ENCODE peak calls at places on chromosomes 2 and 18, in eight cellular contexts. P is transverse colon; Y is heart right ventricle; B is naive thymus-derived CD4-positive, alpha-beta T cell; K is tibial nerve; F is esophagus squamous epithelium; J is NT2/D1; Z is GM23248. O is an unnamed sample.

GRCh38 chr18:80034852-80035406 is 695 bp downstream of the RBFA start:
- DNase-seq in P (no peak), Y (no peak), B (no peak), K (no peak), F (no peak), J (no peak), Z (peak; percentile 55), O (no peak)

GRCh38 chr2:28074127-28074526 is 183.6 kb downstream of the BABAM2 start:
- DNase-seq in P (no peak), Y (no peak), B (no peak), K (no peak), F (no peak), J (no peak), Z (no peak), O (no peak)

GRCh38 chr18:12038082-12038660 is 55.5 kb upstream of the ANKRD62 start:
- DNase-seq in P (peak; percentile 26), Y (peak; percentile 35), B (peak; percentile 13), K (no peak), F (no peak), J (no peak), Z (peak; percentile 78), O (no peak)

GRCh38 chr2:60882971-60883753 is 1.8 kb downstream of the REL start:
- DNase-seq in P (peak; percentile 24), Y (no peak), B (peak; percentile 20), K (no peak), F (no peak), J (no peak), Z (peak; percentile 39), O (peak; percentile 5)

GRCh38 chr2:105405291-105405690 is 6.4 kb upstream of the FHL2 start:
- DNase-seq in P (no peak), Y (no peak), B (no peak), K (no peak), F (no peak), J (no peak), Z (peak; percentile 81), O (no peak)

GRCh38 chr18:65788373-65788772 is 37.6 kb downstream of the CDH7 start:
- DNase-seq in P (no peak), Y (no peak), B (no peak), K (no peak), F (no peak), J (no peak), Z (no peak), O (no peak)

GRCh38 chr2:44836174-44836573 is 105.3 kb upstream of the SIX3 start:
- DNase-seq in P (no peak), Y (no peak), B (no peak), K (no peak), F (no peak), J (no peak), Z (no peak), O (no peak)

GRCh38 chr2:238105506-238106338 is 5.6 kb downstream of the ESPNL start:
- DNase-seq in P (peak; percentile 6), Y (no peak), B (no peak), K (peak; percentile 3), F (no peak), J (no peak), Z (no peak), O (no peak)

GRCh38 chr2:182685552-182685951 is 30.5 kb upstream of the DNAJC10 start:
- DNase-seq in P (no peak), Y (no peak), B (no peak), K (no peak), F (no peak), J (no peak), Z (no peak), O (no peak)

GRCh38 chr18:58862404-58862803 is 2.3 kb upstream of the ZNF532 start:
- DNase-seq in P (no peak), Y (no peak), B (no peak), K (no peak), F (no peak), J (no peak), Z (no peak), O (no peak)

GRCh38 chr2:240384711-240385450 is 50.6 kb upstream of the GPC1 start:
- DNase-seq in P (no peak), Y (no peak), B (no peak), K (no peak), F (no peak), J (no peak), Z (peak; percentile 24), O (no peak)

GRCh38 chr2:241064008-241064801 is 37.9 kb downstream of the MTERF4 start:
- DNase-seq in P (peak; percentile 64), Y (peak; percentile 6), B (peak; percentile 40), K (peak; percentile 8), F (no peak), J (no peak), Z (no peak), O (peak; percentile 33)

GRCh38 chr2:200127852-200128251 is 172.5 kb downstream of the MAIP1 start:
- DNase-seq in P (no peak), Y (no peak), B (no peak), K (no peak), F (no peak), J (no peak), Z (peak; percentile 67), O (no peak)

GRCh38 chr2:69616755-69617154 is 26.8 kb downstream of the AAK1 start:
- DNase-seq in P (no peak), Y (no peak), B (no peak), K (no peak), F (no peak), J (no peak), Z (peak; percentile 9), O (no peak)

GRCh38 chr2:105329561-105330495 is at the start of gene TGFBRAP1:
- DNase-seq in P (peak; percentile 62), Y (peak; percentile 60), B (peak; percentile 64), K (no peak), F (no peak), J (no peak), Z (peak; percentile 84), O (peak; percentile 68)

GRCh38 chr18:8525692-8526091 is 83.5 kb upstream of the RAB12 start:
- DNase-seq in P (no peak), Y (no peak), B (no peak), K (no peak), F (no peak), J (no peak), Z (no peak), O (no peak)

GRCh38 chr2:30641765-30642341 is 165.4 kb downstream of the CAPN13 start:
- DNase-seq in P (no peak), Y (no peak), B (no peak), K (no peak), F (no peak), J (no peak), Z (no peak), O (no peak)

GRCh38 chr2:158191569-158191968 is 89.9 kb downstream of the UPP2 start:
- DNase-seq in P (no peak), Y (no peak), B (peak; percentile 18), K (no peak), F (no peak), J (no peak), Z (no peak), O (no peak)
- H3K4me3 ChIP-seq in P (peak overlapping the region; percentile 26), Y (peak overlapping the region; percentile 25), B (no peak overlapping the region), K (no peak overlapping the region), F (peak overlapping the region; percentile 8), J (no peak overlapping the region), Z (peak overlapping the region; percentile 39), O (no peak overlapping the region)

GRCh38 chr18:2979871-2980606 is 32.9 kb downstream of the LPIN2 start:
- DNase-seq in P (no peak), Y (no peak), B (no peak), K (no peak), F (no peak), J (no peak), Z (peak; percentile 40), O (no peak)

GRCh38 chr18:2979027-2979570 is 33.8 kb downstream of the LPIN2 start:
- DNase-seq in P (no peak), Y (no peak), B (no peak), K (no peak), F (no peak), J (no peak), Z (peak; percentile 89), O (no peak)

GRCh38 chr18:2976733-2977132 is 36.2 kb downstream of the LPIN2 start:
- DNase-seq in P (no peak), Y (no peak), B (no peak), K (no peak), F (no peak), J (no peak), Z (no peak), O (no peak)

GRCh38 chr18:2978208-2978607 is 34.7 kb downstream of the LPIN2 start:
- DNase-seq in P (no peak), Y (no peak), B (no peak), K (no peak), F (no peak), J (no peak), Z (peak; percentile 48), O (no peak)

DNA sequence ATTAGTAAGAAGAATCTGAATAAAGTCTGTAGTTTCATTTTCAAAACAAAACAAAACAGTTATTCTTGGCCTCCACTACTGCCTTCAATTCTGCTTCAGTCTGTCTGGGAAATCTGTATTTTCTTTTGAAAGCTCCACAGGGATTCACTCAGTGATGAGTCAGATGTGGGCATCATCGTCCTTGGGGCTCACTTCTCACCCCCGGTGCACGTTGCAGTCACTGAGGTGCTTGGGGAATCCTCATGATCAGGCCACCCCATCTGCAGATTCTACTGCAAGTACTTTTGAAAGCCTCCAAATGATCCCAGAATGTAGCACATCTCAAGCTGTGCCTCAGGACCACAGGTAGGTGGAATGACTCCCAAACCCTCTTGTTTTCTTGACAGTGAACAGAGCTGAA is 34.3 kb downstream of the LPIN2 start:
- DNase-seq in P (no peak), Y (no peak), B (no peak), K (no peak), F (no peak), J (no peak), Z (peak; percentile 96), O (peak; percentile 21)
- H3K4me1 ChIP-seq in P (peaks cover 64% of the 10 kb centered on the region), Y (peaks cover 38% of the 10 kb centered on the region), B (peaks cover 48% of the 10 kb centered on the region), K (peaks cover 65% of the 10 kb centered on the region), F (no peaks in the 10 kb centered on the region), J (no peaks in the 10 kb centered on the region), Z (peaks cover 61% of the 10 kb centered on the region), O (peaks cover 76% of the 10 kb centered on the region)

DNA sequence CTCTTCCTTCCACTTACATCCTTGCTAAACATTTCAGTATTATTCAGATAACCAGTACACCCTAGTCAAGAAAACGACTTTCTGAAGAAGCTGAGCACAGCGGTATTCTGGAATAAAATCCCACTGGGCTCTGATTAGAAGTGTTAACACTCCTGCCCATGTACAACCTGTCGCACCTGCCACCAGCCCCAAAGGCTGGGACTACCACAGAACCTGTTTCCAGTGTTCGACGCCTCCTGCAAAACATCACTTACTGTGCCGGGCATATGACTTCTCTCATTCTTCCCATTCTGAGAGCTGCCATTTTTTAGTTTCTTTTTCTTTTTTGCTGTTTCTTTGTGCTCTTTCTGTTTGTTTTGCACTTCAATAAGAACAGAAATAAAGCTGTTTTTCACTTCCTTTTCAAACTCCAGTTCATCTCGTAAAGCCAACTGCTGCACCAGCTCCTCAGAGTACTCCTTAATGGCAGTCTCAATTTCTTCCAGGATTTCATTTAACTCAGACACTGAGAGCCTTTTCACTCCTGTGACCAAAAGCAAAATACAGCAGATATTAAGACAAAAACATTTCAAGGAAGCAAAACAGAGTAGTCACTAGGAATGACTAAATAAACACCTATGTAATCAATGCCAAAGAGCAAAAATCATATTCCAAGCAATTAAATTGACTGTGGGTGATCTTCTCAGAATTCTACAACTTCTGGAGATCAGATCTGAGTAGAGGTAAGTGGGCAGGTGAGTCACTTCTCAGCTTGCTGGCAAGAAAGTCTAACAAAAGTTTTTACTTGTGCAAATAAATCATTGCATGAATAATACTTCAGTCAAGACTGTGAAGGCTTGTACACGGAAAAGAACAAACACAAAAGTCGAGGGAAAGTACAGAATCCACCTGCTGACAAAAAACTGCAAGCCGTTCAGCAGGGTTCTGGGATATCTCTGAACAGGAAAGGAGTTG is 19.3 kb downstream of the FEZ2 start:
- DNase-seq in P (no peak), Y (no peak), B (no peak), K (no peak), F (no peak), J (no peak), Z (no peak), O (no peak)
- H3K4me3 ChIP-seq in P (no peak overlapping the region), Y (no peak overlapping the region), B (no peak overlapping the region), K (no peak overlapping the region), F (no peak overlapping the region), J (no peak overlapping the region), Z (no peak overlapping the region), O (no peak overlapping the region)

GRCh38 chr2:68368657-68369339 is 3.7 kb downstream of the PLEK start:
- DNase-seq in P (no peak), Y (no peak), B (no peak), K (no peak), F (no peak), J (peak; percentile 6), Z (peak; percentile 97), O (no peak)
- H3K4me1 ChIP-seq in P (no peaks in the 10 kb centered on the region), Y (no peaks in the 10 kb centered on the region), B (no peaks in the 10 kb centered on the region), K (no peaks in the 10 kb centered on the region), F (peaks cover 6% of the 10 kb centered on the region), J (no peaks in the 10 kb centered on the region), Z (peaks cover 14% of the 10 kb centered on the region), O (peaks cover 7% of the 10 kb centered on the region)